ENCODE peak calls at places on chromosomes 11 and 22, in eight cellular contexts. One of them, this sample, is unnamed. For H3K4me1, the result is how much of the 10 kb centered on the place peaks cover.

GRCh38 chr11:35617687-35618496 is at the start of gene FJX1:
- DNase-seq in cardiac muscle cell: peak
- DNase-seq in H9: peak
- DNase-seq in foreskin keratinocyte: peak
- DNase-seq in body of pancreas: peak
- DNase-seq in GM23338: peak
- DNase-seq in hepatocyte: peak
- DNase-seq in breast epithelium: no peak
- DNase-seq in this sample: peak

GRCh38 chr11:27158763-27159679 is 118.4 kb downstream of the BBOX1 start:
- DNase-seq in cardiac muscle cell: peak
- DNase-seq in H9: peak
- DNase-seq in foreskin keratinocyte: peak
- DNase-seq in body of pancreas: peak
- DNase-seq in GM23338: peak
- DNase-seq in hepatocyte: peak
- DNase-seq in breast epithelium: no peak
- DNase-seq in this sample: no peak

GRCh38 chr11:130585545-130585944 is 137.1 kb downstream of the ADAMTS15 start:
- DNase-seq in cardiac muscle cell: no peak
- DNase-seq in H9: no peak
- DNase-seq in foreskin keratinocyte: peak
- DNase-seq in body of pancreas: no peak
- DNase-seq in GM23338: peak
- DNase-seq in hepatocyte: no peak
- DNase-seq in breast epithelium: no peak
- DNase-seq in this sample: no peak

GRCh38 chr11:118224512-118225180 is at the start of gene JAML:
- DNase-seq in cardiac muscle cell: no peak
- DNase-seq in H9: no peak
- DNase-seq in foreskin keratinocyte: no peak
- DNase-seq in body of pancreas: no peak
- DNase-seq in GM23338: no peak
- DNase-seq in hepatocyte: no peak
- DNase-seq in breast epithelium: no peak
- DNase-seq in this sample: no peak

GRCh38 chr22:47250995-47251765 is 488.7 kb downstream of the TBC1D22A start:
- DNase-seq in cardiac muscle cell: no peak
- DNase-seq in H9: no peak
- DNase-seq in foreskin keratinocyte: no peak
- DNase-seq in body of pancreas: no peak
- DNase-seq in GM23338: no peak
- DNase-seq in hepatocyte: no peak
- DNase-seq in breast epithelium: no peak
- DNase-seq in this sample: no peak

GRCh38 chr11:122656073-122656630 is 630 bp downstream of the UBASH3B start:
- DNase-seq in cardiac muscle cell: peak
- DNase-seq in H9: peak
- DNase-seq in foreskin keratinocyte: peak
- DNase-seq in body of pancreas: peak
- DNase-seq in GM23338: peak
- DNase-seq in hepatocyte: peak
- DNase-seq in breast epithelium: peak
- DNase-seq in this sample: peak

GRCh38 chr11:109785714-109786113 is 307.5 kb upstream of the ZC3H12C start:
- DNase-seq in cardiac muscle cell: no peak
- DNase-seq in H9: no peak
- DNase-seq in foreskin keratinocyte: peak
- DNase-seq in body of pancreas: no peak
- DNase-seq in GM23338: no peak
- DNase-seq in hepatocyte: no peak
- DNase-seq in breast epithelium: no peak
- DNase-seq in this sample: no peak

GRCh38 chr11:10770626-10771254 is 19.7 kb downstream of the CTR9 start:
- DNase-seq in cardiac muscle cell: peak
- DNase-seq in H9: no peak
- DNase-seq in foreskin keratinocyte: peak
- DNase-seq in body of pancreas: peak
- DNase-seq in GM23338: peak
- DNase-seq in hepatocyte: peak
- DNase-seq in breast epithelium: no peak
- DNase-seq in this sample: peak

GRCh38 chr22:30077279-30077678 is 3.0 kb upstream of the HORMAD2 start:
- DNase-seq in cardiac muscle cell: no peak
- DNase-seq in H9: no peak
- DNase-seq in foreskin keratinocyte: no peak
- DNase-seq in body of pancreas: no peak
- DNase-seq in GM23338: no peak
- DNase-seq in hepatocyte: peak
- DNase-seq in breast epithelium: no peak
- DNase-seq in this sample: no peak
- H3K4me1 ChIP-seq in cardiac muscle cell: under half
- H3K4me1 ChIP-seq in H9: under half
- H3K4me1 ChIP-seq in foreskin keratinocyte: under half
- H3K4me1 ChIP-seq in body of pancreas: under half
- H3K4me1 ChIP-seq in GM23338: under half
- H3K4me1 ChIP-seq in hepatocyte: under half
- H3K4me1 ChIP-seq in breast epithelium: under half
- H3K4me1 ChIP-seq in this sample: under half

GRCh38 chr22:38865201-38866023 is 6.6 kb downstream of the CBX6 start:
- DNase-seq in cardiac muscle cell: no peak
- DNase-seq in H9: peak
- DNase-seq in foreskin keratinocyte: no peak
- DNase-seq in body of pancreas: no peak
- DNase-seq in GM23338: no peak
- DNase-seq in hepatocyte: peak
- DNase-seq in breast epithelium: no peak
- DNase-seq in this sample: no peak

GRCh38 chr22:38862375-38863329 is 9.4 kb downstream of the CBX6 start:
- DNase-seq in cardiac muscle cell: peak
- DNase-seq in H9: peak
- DNase-seq in foreskin keratinocyte: no peak
- DNase-seq in body of pancreas: no peak
- DNase-seq in GM23338: peak
- DNase-seq in hepatocyte: peak
- DNase-seq in breast epithelium: peak
- DNase-seq in this sample: no peak

GRCh38 chr22:38866024-38866398 is 6.0 kb downstream of the CBX6 start:
- DNase-seq in cardiac muscle cell: no peak
- DNase-seq in H9: no peak
- DNase-seq in foreskin keratinocyte: no peak
- DNase-seq in body of pancreas: no peak
- DNase-seq in GM23338: no peak
- DNase-seq in hepatocyte: no peak
- DNase-seq in breast epithelium: no peak
- DNase-seq in this sample: no peak

GRCh38 chr22:38863531-38864131 is 8.4 kb downstream of the CBX6 start:
- DNase-seq in cardiac muscle cell: no peak
- DNase-seq in H9: peak
- DNase-seq in foreskin keratinocyte: no peak
- DNase-seq in body of pancreas: no peak
- DNase-seq in GM23338: no peak
- DNase-seq in hepatocyte: peak
- DNase-seq in breast epithelium: peak
- DNase-seq in this sample: no peak

DNA sequence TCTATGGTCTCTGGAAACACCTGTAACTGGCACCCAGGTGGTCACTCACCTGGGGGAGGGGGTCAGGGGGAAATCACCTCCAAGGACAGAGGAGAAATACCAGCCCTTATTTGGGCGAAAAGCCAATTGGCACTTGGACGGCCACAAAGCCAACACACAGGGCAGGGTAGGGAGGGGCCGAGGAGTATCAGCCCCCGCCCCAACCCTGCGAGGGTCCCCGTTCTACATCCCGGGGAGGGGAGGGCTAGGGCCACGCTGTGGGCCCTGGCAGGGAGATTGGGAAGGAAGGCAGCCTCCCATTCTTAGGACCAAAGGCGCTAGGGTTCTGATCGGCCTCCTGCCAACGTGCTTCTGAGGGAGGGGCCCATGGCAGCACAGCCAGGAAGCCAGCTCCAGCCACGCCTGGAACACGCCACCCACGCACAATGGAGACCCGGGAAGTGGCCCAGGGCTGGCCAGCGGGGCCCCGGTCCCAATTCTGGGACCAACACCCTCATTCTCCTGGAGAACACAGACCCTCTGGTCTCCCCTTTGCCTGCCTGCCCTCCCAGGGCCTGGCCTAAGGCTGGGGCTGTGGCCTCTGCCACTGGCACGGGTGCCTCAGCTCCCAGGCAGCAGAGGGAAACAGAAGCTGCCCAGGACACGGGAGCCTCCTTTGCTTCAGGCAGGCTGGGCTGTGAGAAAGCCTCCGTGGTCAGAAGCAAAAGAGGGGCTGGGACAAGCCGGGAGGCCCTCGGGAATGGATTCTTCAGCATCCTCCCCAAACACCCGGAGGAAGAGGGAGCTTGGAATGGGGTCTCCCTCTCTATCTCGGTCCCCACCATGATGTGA is 7.4 kb downstream of the CBX6 start:
- DNase-seq in cardiac muscle cell: no peak
- DNase-seq in H9: peak
- DNase-seq in foreskin keratinocyte: no peak
- DNase-seq in body of pancreas: peak
- DNase-seq in GM23338: peak
- DNase-seq in hepatocyte: peak
- DNase-seq in breast epithelium: peak
- DNase-seq in this sample: peak
- H3K4me1 ChIP-seq in cardiac muscle cell: under half
- H3K4me1 ChIP-seq in H9: under half
- H3K4me1 ChIP-seq in foreskin keratinocyte: under half
- H3K4me1 ChIP-seq in body of pancreas: under half
- H3K4me1 ChIP-seq in GM23338: half or more
- H3K4me1 ChIP-seq in hepatocyte: under half
- H3K4me1 ChIP-seq in breast epithelium: under half
- H3K4me1 ChIP-seq in this sample: half or more

GRCh38 chr11:66071326-66071870 is 1.3 kb downstream of the PACS1 start:
- DNase-seq in cardiac muscle cell: no peak
- DNase-seq in H9: no peak
- DNase-seq in foreskin keratinocyte: no peak
- DNase-seq in body of pancreas: no peak
- DNase-seq in GM23338: no peak
- DNase-seq in hepatocyte: no peak
- DNase-seq in breast epithelium: no peak
- DNase-seq in this sample: no peak

GRCh38 chr11:66070604-66071325 is 693 bp downstream of the PACS1 start:
- DNase-seq in cardiac muscle cell: peak
- DNase-seq in H9: peak
- DNase-seq in foreskin keratinocyte: no peak
- DNase-seq in body of pancreas: peak
- DNase-seq in GM23338: peak
- DNase-seq in hepatocyte: peak
- DNase-seq in breast epithelium: peak
- DNase-seq in this sample: peak

GRCh38 chr11:66068923-66069714 is 953 bp upstream of the PACS1 start:
- DNase-seq in cardiac muscle cell: peak
- DNase-seq in H9: no peak
- DNase-seq in foreskin keratinocyte: peak
- DNase-seq in body of pancreas: peak
- DNase-seq in GM23338: peak
- DNase-seq in hepatocyte: peak
- DNase-seq in breast epithelium: no peak
- DNase-seq in this sample: peak

GRCh38 chr11:66068154-66068821 is 1.8 kb upstream of the PACS1 start:
- DNase-seq in cardiac muscle cell: peak
- DNase-seq in H9: peak
- DNase-seq in foreskin keratinocyte: no peak
- DNase-seq in body of pancreas: peak
- DNase-seq in GM23338: peak
- DNase-seq in hepatocyte: peak
- DNase-seq in breast epithelium: peak
- DNase-seq in this sample: peak

GRCh38 chr11:66069715-66070603 is at the start of gene PACS1:
- DNase-seq in cardiac muscle cell: peak
- DNase-seq in H9: peak
- DNase-seq in foreskin keratinocyte: no peak
- DNase-seq in body of pancreas: peak
- DNase-seq in GM23338: peak
- DNase-seq in hepatocyte: peak
- DNase-seq in breast epithelium: peak
- DNase-seq in this sample: peak
- H3K4me1 ChIP-seq in cardiac muscle cell: under half
- H3K4me1 ChIP-seq in H9: under half
- H3K4me1 ChIP-seq in foreskin keratinocyte: under half
- H3K4me1 ChIP-seq in body of pancreas: under half
- H3K4me1 ChIP-seq in GM23338: under half
- H3K4me1 ChIP-seq in hepatocyte: under half
- H3K4me1 ChIP-seq in breast epithelium: under half
- H3K4me1 ChIP-seq in this sample: under half

GRCh38 chr11:71340076-71340606 is 87.8 kb upstream of the SHANK2 start:
- DNase-seq in cardiac muscle cell: no peak
- DNase-seq in H9: no peak
- DNase-seq in foreskin keratinocyte: no peak
- DNase-seq in body of pancreas: no peak
- DNase-seq in GM23338: no peak
- DNase-seq in hepatocyte: no peak
- DNase-seq in breast epithelium: no peak
- DNase-seq in this sample: no peak

GRCh38 chr11:71341596-71341995 is 89.2 kb upstream of the SHANK2 start:
- DNase-seq in cardiac muscle cell: no peak
- DNase-seq in H9: no peak
- DNase-seq in foreskin keratinocyte: no peak
- DNase-seq in body of pancreas: no peak
- DNase-seq in GM23338: no peak
- DNase-seq in hepatocyte: no peak
- DNase-seq in breast epithelium: no peak
- DNase-seq in this sample: no peak

GRCh38 chr11:71342116-71342515 is 89.7 kb upstream of the SHANK2 start:
- DNase-seq in cardiac muscle cell: no peak
- DNase-seq in H9: no peak
- DNase-seq in foreskin keratinocyte: no peak
- DNase-seq in body of pancreas: no peak
- DNase-seq in GM23338: no peak
- DNase-seq in hepatocyte: no peak
- DNase-seq in breast epithelium: no peak
- DNase-seq in this sample: no peak

GRCh38 chr11:71339178-71339881 is 87.0 kb upstream of the SHANK2 start:
- DNase-seq in cardiac muscle cell: no peak
- DNase-seq in H9: no peak
- DNase-seq in foreskin keratinocyte: peak
- DNase-seq in body of pancreas: no peak
- DNase-seq in GM23338: no peak
- DNase-seq in hepatocyte: peak
- DNase-seq in breast epithelium: no peak
- DNase-seq in this sample: no peak

DNA sequence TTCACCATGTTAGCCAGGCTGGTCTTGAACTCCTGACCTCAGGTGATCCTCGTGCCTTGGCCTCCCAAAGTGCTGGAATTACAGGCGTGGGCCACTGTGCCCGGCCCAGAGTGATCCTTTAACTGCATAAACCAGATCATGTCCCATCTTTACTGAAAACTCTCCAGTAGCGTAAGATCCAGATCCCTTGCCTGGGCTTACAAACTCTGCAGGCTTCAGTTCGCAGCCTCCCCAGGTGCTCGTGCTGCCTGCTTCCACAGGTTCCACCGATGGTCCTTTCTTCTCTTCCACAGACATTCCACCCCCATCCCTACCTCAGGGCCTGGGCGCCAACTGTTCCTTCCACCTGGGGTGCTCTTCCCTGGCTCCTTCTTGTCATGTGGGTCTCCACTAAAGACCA is 88.8 kb upstream of the SHANK2 start:
- DNase-seq in cardiac muscle cell: no peak
- DNase-seq in H9: no peak
- DNase-seq in foreskin keratinocyte: no peak
- DNase-seq in body of pancreas: no peak
- DNase-seq in GM23338: no peak
- DNase-seq in hepatocyte: no peak
- DNase-seq in breast epithelium: no peak
- DNase-seq in this sample: no peak
- H3K4me1 ChIP-seq in cardiac muscle cell: under half
- H3K4me1 ChIP-seq in H9: under half
- H3K4me1 ChIP-seq in foreskin keratinocyte: under half
- H3K4me1 ChIP-seq in body of pancreas: under half
- H3K4me1 ChIP-seq in GM23338: under half
- H3K4me1 ChIP-seq in hepatocyte: under half
- H3K4me1 ChIP-seq in breast epithelium: under half
- H3K4me1 ChIP-seq in this sample: under half

This sample was measured in left ventricle myocardium inferior.